ENCODE peak calls at places on chromosomes 3 and 15, in five cellular contexts. I, E, S, U and J are unnamed samples.
A peak's percentile ranks its signal among the peaks of the same experiment; 100 is the strongest.

GRCh38 chr3:60585918-60586317 is 665.3 kb downstream of the FHIT start:
- DNase-seq in I (no peak), E (no peak), S (no peak), U (no peak), J (no peak)

GRCh38 chr3:29649815-29650547 is 369.1 kb downstream of the RBMS3 start:
- DNase-seq in I (no peak), E (peak; percentile 40), S (peak; percentile 11), U (no peak), J (peak; percentile 11)

GRCh38 chr3:186239321-186239720 is 122.7 kb downstream of the DGKG start:
- DNase-seq in I (no peak), E (no peak), S (peak; percentile 18), U (no peak), J (no peak)

GRCh38 chr15:87877114-87877810 is 379.3 kb downstream of the NTRK3 start:
- DNase-seq in I (peak; percentile 73), E (no peak), S (peak; percentile 42), U (no peak), J (no peak)

GRCh38 chr3:121481116-121481895 is 64.5 kb downstream of the POLQ start:
- DNase-seq in I (no peak), E (no peak), S (no peak), U (no peak), J (no peak)

GRCh38 chr3:50516048-50516871 is 12.8 kb upstream of the CACNA2D2 start:
- DNase-seq in I (peak; percentile 70), E (no peak), S (no peak), U (peak; percentile 48), J (no peak)

GRCh38 chr15:69193948-69194827 is 33.8 kb downstream of the GLCE start:
- DNase-seq in I (no peak), E (no peak), S (no peak), U (no peak), J (no peak)

GRCh38 chr3:81585937-81586336 is 175.5 kb downstream of the GBE1 start:
- DNase-seq in I (no peak), E (no peak), S (no peak), U (no peak), J (no peak)

GRCh38 chr3:58242340-58242739 is 4.7 kb downstream of the ABHD6 start:
- DNase-seq in I (no peak), E (no peak), S (no peak), U (no peak), J (no peak)

GRCh38 chr15:90062023-90062728 is 40.1 kb downstream of the IDH2 start:
- DNase-seq in I (no peak), E (no peak), S (no peak), U (peak; percentile 90), J (no peak)

GRCh38 chr15:48703544-48703943 is 58.0 kb upstream of the FBN1 start:
- DNase-seq in I (no peak), E (no peak), S (no peak), U (no peak), J (no peak)

GRCh38 chr3:8864570-8865350 is 95.3 kb upstream of the OXTR start:
- DNase-seq in I (no peak), E (no peak), S (no peak), U (no peak), J (no peak)

GRCh38 chr3:17678116-17678741 is 64.2 kb downstream of the TBC1D5 start:
- DNase-seq in I (no peak), E (no peak), S (no peak), U (no peak), J (peak; percentile 3)

GRCh38 chr15:95848126-95848525 is 482.4 kb upstream of the NR2F2 start:
- DNase-seq in I (no peak), E (no peak), S (no peak), U (no peak), J (no peak)

GRCh38 chr3:133209871-133210550 is 171.8 kb downstream of the TMEM108 start:
- DNase-seq in I (no peak), E (no peak), S (no peak), U (no peak), J (no peak)

GRCh38 chr3:14042680-14043079 is 82.0 kb downstream of the CHCHD4 start:
- DNase-seq in I (no peak), E (no peak), S (no peak), U (no peak), J (no peak)

GRCh38 chr3:24615177-24615576 is 120.5 kb upstream of the THRB start:
- DNase-seq in I (no peak), E (no peak), S (no peak), U (no peak), J (no peak)

GRCh38 chr3:74328505-74328904 is 286.0 kb downstream of the CNTN3 start:
- DNase-seq in I (no peak), E (no peak), S (no peak), U (no peak), J (no peak)

GRCh38 chr15:40955141-40955903 is 2.1 kb downstream of the CHAC1 start:
- DNase-seq in I (no peak), E (no peak), S (no peak), U (no peak), J (no peak)

GRCh38 chr15:40953713-40954074 is 423 bp downstream of the CHAC1 start:
- DNase-seq in I (no peak), E (no peak), S (no peak), U (no peak), J (no peak)

GRCh38 chr15:40951764-40952163 is 1.5 kb upstream of the CHAC1 start:
- DNase-seq in I (no peak), E (no peak), S (no peak), U (no peak), J (no peak)

GRCh38 chr15:40952301-40952900 is 870 bp upstream of the CHAC1 start:
- DNase-seq in I (no peak), E (no peak), S (no peak), U (no peak), J (no peak)

GRCh38 chr15:40952901-40953712 is at the start of gene CHAC1:
- DNase-seq in I (peak; percentile 96), E (peak; percentile 83), S (peak; percentile 94), U (peak; percentile 98), J (peak; percentile 99)
- TF ChIP-seq POLR2A in I (peak; percentile 26), E (peak; percentile 18), S (no peak), U (peak; percentile 74), J (peak; percentile 34)

GRCh38 chr15:88994286-88994685 is 81.1 kb upstream of the MFGE8 start:
- DNase-seq in I (no peak), E (no peak), S (no peak), U (no peak), J (no peak)

GRCh38 chr15:88992912-88993376 is 79.8 kb upstream of the MFGE8 start:
- DNase-seq in I (no peak), E (no peak), S (no peak), U (no peak), J (no peak)

GRCh38 chr15:88997531-88997930 is 84.4 kb upstream of the MFGE8 start:
- DNase-seq in I (no peak), E (no peak), S (no peak), U (no peak), J (no peak)

GRCh38 chr15:88993662-88994061 is 80.5 kb upstream of the MFGE8 start:
- DNase-seq in I (no peak), E (no peak), S (no peak), U (no peak), J (no peak)

DNA sequence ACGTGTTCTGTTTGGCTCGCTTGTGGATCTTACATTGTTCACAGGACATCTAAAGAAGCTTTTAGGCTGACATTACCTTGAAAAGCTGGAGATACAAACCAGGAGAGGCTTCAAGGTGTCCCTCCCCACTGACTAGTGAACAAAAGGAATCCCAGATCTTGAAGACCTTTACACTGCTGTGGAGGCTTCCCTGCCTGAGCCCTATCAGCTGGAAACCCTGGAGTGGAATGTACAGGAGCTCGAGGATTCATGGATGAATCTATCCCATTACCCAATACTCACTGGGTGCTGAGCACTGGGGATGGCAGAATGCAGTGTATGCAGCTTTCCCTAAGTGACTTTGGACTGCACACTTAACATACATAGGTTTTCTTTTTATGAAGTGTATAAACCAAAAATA is 82.3 kb upstream of the MFGE8 start:
- DNase-seq in I (no peak), E (no peak), S (peak; percentile 60), U (no peak), J (no peak)
- TF ChIP-seq POLR2A in I (no peak), E (no peak), S (no peak), U (no peak), J (no peak)

GRCh38 chr3:147421184-147421912 is 12.2 kb downstream of the ZIC1 start:
- DNase-seq in I (no peak), E (no peak), S (no peak), U (no peak), J (no peak)
- TF ChIP-seq POLR2A in I (no peak), E (no peak), S (no peak), U (no peak), J (no peak)

GRCh38 chr15:40347559-40348470 is 3.0 kb upstream of the PHGR1 start:
- DNase-seq in I (no peak), E (no peak), S (no peak), U (peak; percentile 90), J (no peak)
- TF ChIP-seq POLR2A in I (no peak), E (no peak), S (no peak), U (peak; percentile 39), J (no peak)

DNA sequence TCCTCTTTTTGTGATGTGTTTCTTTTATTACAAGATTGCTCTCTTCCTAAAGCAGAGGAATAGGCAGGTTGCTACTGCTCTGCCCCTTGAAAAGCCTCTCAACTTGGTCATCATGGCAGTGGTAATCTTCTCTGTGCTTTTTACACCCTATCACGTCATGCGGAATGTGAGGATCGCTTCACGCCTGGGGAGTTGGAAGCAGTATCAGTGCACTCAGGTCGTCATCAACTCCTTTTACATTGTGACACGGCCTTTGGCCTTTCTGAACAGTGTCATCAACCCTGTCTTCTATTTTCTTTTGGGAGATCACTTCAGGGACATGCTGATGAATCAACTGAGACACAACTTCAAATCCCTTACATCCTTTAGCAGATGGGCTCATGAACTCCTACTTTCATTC is 7.7 kb downstream of the SUCNR1 start:
- DNase-seq in I (no peak), E (no peak), S (no peak), U (no peak), J (no peak)
- TF ChIP-seq POLR2A in I (no peak), E (no peak), S (no peak), U (no peak), J (no peak)

GRCh38 chr15:40941528-40942336 is 11.5 kb upstream of the CHAC1 start:
- DNase-seq in I (peak; percentile 88), E (peak; percentile 36), S (peak; percentile 58), U (peak; percentile 88), J (peak; percentile 90)
- TF ChIP-seq POLR2A in I (no peak), E (peak; percentile 26), S (no peak), U (peak; percentile 47), J (peak; percentile 32)